ENCODE peak calls at places on chromosomes 12 and 14, in seven cellular contexts. V, G, D, B, P, J and T are unnamed samples.

GRCh38 chr12:40444174-40444573 is 219.4 kb downstream of the LRRK2 start:
- DNase-seq in V (no peak), G (peak; percentile 5), D (no peak), B (no peak), P (no peak), J (no peak), T (no peak)

GRCh38 chr14:23550131-23550826 is 1.3 kb downstream of the ZFHX2 start:
- DNase-seq in V (no peak), G (no peak), D (no peak), B (no peak), P (no peak), J (no peak), T (no peak)

GRCh38 chr14:79836577-79836976 is 374.7 kb downstream of the DIO2 start:
- DNase-seq in V (peak; percentile 9), G (no peak), D (no peak), B (no peak), P (no peak), J (no peak), T (peak; percentile 30)

GRCh38 chr12:30756074-30756473 is 1.3 kb upstream of the CAPRIN2 start:
- DNase-seq in V (no peak), G (no peak), D (no peak), B (no peak), P (no peak), J (peak; percentile 62), T (no peak)

GRCh38 chr12:70550180-70550577 is 87.0 kb downstream of the PTPRB start:
- DNase-seq in V (no peak), G (no peak), D (no peak), B (no peak), P (no peak), J (no peak), T (no peak)

GRCh38 chr12:14892726-14893442 is 7.2 kb upstream of the MGP start:
- DNase-seq in V (peak; percentile 48), G (no peak), D (no peak), B (no peak), P (peak; percentile 59), J (no peak), T (peak; percentile 40)

GRCh38 chr12:89636776-89637160 is 71.9 kb downstream of the ATP2B1 start:
- DNase-seq in V (peak; percentile 17), G (no peak), D (no peak), B (no peak), P (no peak), J (no peak), T (no peak)

GRCh38 chr14:57976701-57977100 is 110.8 kb upstream of the SLC35F4 start:
- DNase-seq in V (no peak), G (no peak), D (no peak), B (no peak), P (no peak), J (no peak), T (no peak)

GRCh38 chr12:58364389-58365086 is 423.2 kb downstream of the ATP23 start:
- DNase-seq in V (peak; percentile 98), G (no peak), D (no peak), B (no peak), P (no peak), J (no peak), T (peak; percentile 98)

GRCh38 chr12:90652280-90652679 is 302.7 kb downstream of the CCER1 start:
- DNase-seq in V (no peak), G (peak; percentile 23), D (no peak), B (no peak), P (no peak), J (no peak), T (no peak)

GRCh38 chr14:68768316-68768715 is 24.6 kb downstream of the ZFP36L1 start:
- DNase-seq in V (no peak), G (no peak), D (no peak), B (no peak), P (peak; percentile 19), J (no peak), T (no peak)

GRCh38 chr14:102665665-102666064 is 73.2 kb downstream of the RCOR1 start:
- DNase-seq in V (no peak), G (no peak), D (no peak), B (no peak), P (no peak), J (no peak), T (no peak)

GRCh38 chr12:125518074-125518473 is 452.8 kb downstream of the AACS start:
- DNase-seq in V (no peak), G (peak; percentile 65), D (no peak), B (no peak), P (no peak), J (no peak), T (no peak)

GRCh38 chr12:82099216-82099615 is 259.0 kb downstream of the CCDC59 start:
- DNase-seq in V (no peak), G (no peak), D (no peak), B (no peak), P (no peak), J (no peak), T (no peak)

GRCh38 chr12:4866288-4866687 is 43.4 kb upstream of the KCNA1 start:
- DNase-seq in V (no peak), G (no peak), D (no peak), B (no peak), P (no peak), J (no peak), T (no peak)

GRCh38 chr14:100621806-100622205 is 34.6 kb upstream of the BEGAIN start:
- DNase-seq in V (no peak), G (peak; percentile 56), D (no peak), B (no peak), P (peak; percentile 26), J (no peak), T (no peak)

GRCh38 chr14:80213602-80214001 is 2.3 kb upstream of the DIO2 start:
- DNase-seq in V (peak; percentile 79), G (peak; percentile 86), D (peak; percentile 22), B (no peak), P (peak; percentile 24), J (no peak), T (peak; percentile 46)

GRCh38 chr12:30187426-30187825 is 403.7 kb upstream of the TMTC1 start:
- DNase-seq in V (no peak), G (no peak), D (no peak), B (no peak), P (no peak), J (no peak), T (no peak)

GRCh38 chr12:120249875-120250795 is 15.4 kb downstream of the PXN start:
- DNase-seq in V (no peak), G (no peak), D (no peak), B (no peak), P (peak; percentile 91), J (peak; percentile 90), T (no peak)

GRCh38 chr14:36495666-36496065 is 24.4 kb downstream of the NKX2-1 start:
- DNase-seq in V (no peak), G (no peak), D (no peak), B (no peak), P (no peak), J (no peak), T (no peak)

GRCh38 chr12:120242275-120242799 is 23.2 kb downstream of the PXN start:
- DNase-seq in V (no peak), G (no peak), D (no peak), B (no peak), P (no peak), J (peak; percentile 78), T (no peak)

GRCh38 chr12:8018666-8019581 is 13.6 kb upstream of the FOXJ2 start:
- DNase-seq in V (no peak), G (peak; percentile 96), D (no peak), B (no peak), P (no peak), J (no peak), T (no peak)

GRCh38 chr14:85471156-85471555 is 58.8 kb upstream of the FLRT2 start:
- DNase-seq in V (peak; percentile 26), G (no peak), D (no peak), B (no peak), P (no peak), J (no peak), T (peak; percentile 42)

GRCh38 chr14:89373185-89373584 is 43.8 kb downstream of the FOXN3 start:
- DNase-seq in V (no peak), G (no peak), D (no peak), B (no peak), P (no peak), J (no peak), T (no peak)

GRCh38 chr12:95943231-95943842 is at the start of gene AMDHD1:
- DNase-seq in V (peak; percentile 46), G (peak; percentile 77), D (peak; percentile 38), B (peak; percentile 41), P (peak; percentile 62), J (peak; percentile 85), T (peak; percentile 16)

GRCh38 chr12:47834199-47835016 is 14.7 kb upstream of the HDAC7 start:
- DNase-seq in V (no peak), G (no peak), D (no peak), B (no peak), P (no peak), J (no peak), T (no peak)

GRCh38 chr12:108035372-108035771 is 93.7 kb upstream of the WSCD2 start:
- DNase-seq in V (no peak), G (no peak), D (no peak), B (no peak), P (no peak), J (no peak), T (no peak)

GRCh38 chr12:108029081-108029790 is 99.9 kb upstream of the WSCD2 start:
- DNase-seq in V (no peak), G (no peak), D (no peak), B (no peak), P (no peak), J (no peak), T (no peak)

GRCh38 chr12:108037960-108038359 is 91.1 kb upstream of the WSCD2 start:
- DNase-seq in V (no peak), G (no peak), D (no peak), B (no peak), P (no peak), J (no peak), T (no peak)

DNA sequence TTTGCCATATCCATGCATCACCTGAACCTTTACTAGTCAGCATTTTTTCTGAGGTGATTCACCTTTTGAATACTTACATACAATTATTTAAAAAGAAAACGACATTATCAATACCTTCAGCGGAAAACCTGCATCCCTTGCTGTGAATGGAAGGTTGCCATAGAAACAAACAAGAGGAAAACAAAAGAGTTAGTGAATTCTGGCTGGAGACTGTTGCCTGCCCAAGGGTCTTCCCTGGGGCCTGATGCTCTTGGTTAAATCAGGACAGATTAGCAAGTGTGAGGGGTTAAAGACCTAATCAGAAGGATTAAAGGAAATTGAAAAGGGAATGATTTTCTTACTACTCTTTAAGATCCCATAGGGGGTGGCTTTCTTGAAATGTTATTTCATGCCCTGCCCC is 96.0 kb upstream of the WSCD2 start:
- DNase-seq in V (no peak), G (peak; percentile 82), D (no peak), B (no peak), P (no peak), J (no peak), T (no peak)
- TF ChIP-seq CTCF in V (no peak), G (no peak), D (no peak), B (no peak), P (no peak), J (no peak), T (no peak)

GRCh38 chr12:13371367-13371766 is 174.8 kb downstream of the EMP1 start:
- DNase-seq in V (no peak), G (no peak), D (no peak), B (no peak), P (no peak), J (no peak), T (no peak)
- H3K4me3 ChIP-seq in V (no peak overlapping the region), G (no peak overlapping the region), D (no peak overlapping the region), B (no peak overlapping the region), P (no peak overlapping the region), J (no peak overlapping the region), T (no peak overlapping the region)

GRCh38 chr12:102061096-102061555 is 665 bp downstream of the WASHC3 start:
- DNase-seq in V (peak; percentile 14), G (no peak), D (peak; percentile 22), B (no peak), P (no peak), J (no peak), T (no peak)
- H3K27ac ChIP-seq in V (peak overlapping the region; percentile 84), G (no peak overlapping the region), D (peak overlapping the region; percentile 68), B (peak overlapping the region; percentile 78), P (peak overlapping the region; percentile 82), J (peak overlapping the region; percentile 85), T (peak overlapping the region; percentile 56)

GRCh38 chr14:71739273-71739990 is 192.8 kb upstream of the RGS6 start:
- DNase-seq in V (no peak), G (peak; percentile 45), D (no peak), B (no peak), P (no peak), J (no peak), T (no peak)
- TF ChIP-seq CTCF in V (peak; percentile 8), G (peak; percentile 28), D (no peak), B (no peak), P (no peak), J (no peak), T (peak; percentile 40)